ENCODE peak calls at places on chromosomes 4 and X, in nine cellular contexts. E is LNCaP clone FGC, U is left lung, B is fibroblast of lung, F is OCI-LY7, J is mucosa of descending colon, Q is A549, T is DND-41, I is tibial artery. R is an unnamed sample.

GRCh38 chr4:65670331-65671031 is at the start of gene EPHA5:
- DNase-seq in E (peak; percentile 54), U (peak; percentile 46), B (peak; percentile 98), F (no peak), J (no peak), Q (peak; percentile 79), T (peak; percentile 67), I (peak; percentile 69), R (peak; percentile 63)

GRCh38 chrX:66015152-66015827 is 24.6 kb downstream of the VSIG4 start:
- DNase-seq in E (no peak), U (peak; percentile 54), B (no peak), F (peak; percentile 80), J (peak; percentile 51), Q (no peak), T (peak; percentile 69), I (no peak), R (no peak)

GRCh38 chr4:53068755-53069154 is 206.6 kb downstream of the RASL11B start:
- DNase-seq in E (no peak), U (no peak), B (peak; percentile 86), F (no peak), J (no peak), Q (no peak), T (no peak), I (no peak), R (no peak)

GRCh38 chrX:150211988-150212387 is 151.1 kb upstream of the MAMLD1 start:
- DNase-seq in E (no peak), U (no peak), B (peak; percentile 68), F (no peak), J (no peak), Q (no peak), T (no peak), I (no peak), R (no peak)

GRCh38 chr4:42277291-42277690 is 120.0 kb upstream of the SHISA3 start:
- DNase-seq in E (no peak), U (no peak), B (no peak), F (no peak), J (no peak), Q (no peak), T (no peak), I (no peak), R (peak; percentile 12)

GRCh38 chr4:80362578-80363181 is 27.1 kb downstream of the CFAP299 start:
- DNase-seq in E (no peak), U (no peak), B (peak; percentile 25), F (peak; percentile 86), J (no peak), Q (peak; percentile 19), T (peak; percentile 48), I (no peak), R (peak; percentile 22)

GRCh38 chr4:150368667-150369066 is 213.3 kb upstream of the MAB21L2 start:
- DNase-seq in E (peak; percentile 37), U (no peak), B (no peak), F (no peak), J (no peak), Q (no peak), T (no peak), I (no peak), R (no peak)

GRCh38 chr4:182478475-182478874 is 235.3 kb downstream of the TENM3 start:
- DNase-seq in E (no peak), U (no peak), B (peak; percentile 28), F (peak; percentile 65), J (no peak), Q (peak; percentile 13), T (no peak), I (no peak), R (peak; percentile 48)

GRCh38 chr4:1910643-1911042 is 39.5 kb downstream of the NSD2 start:
- DNase-seq in E (peak; percentile 17), U (no peak), B (peak; percentile 41), F (peak; percentile 35), J (no peak), Q (peak; percentile 45), T (peak; percentile 52), I (no peak), R (peak; percentile 73)

GRCh38 chr4:153127773-153128494 is 76.3 kb upstream of the TRIM2 start:
- DNase-seq in E (peak; percentile 43), U (peak; percentile 85), B (peak; percentile 69), F (peak; percentile 84), J (peak; percentile 74), Q (peak; percentile 73), T (peak; percentile 85), I (peak; percentile 87), R (peak; percentile 84)

GRCh38 chrX:48702032-48702431 is 5.5 kb downstream of the SUV39H1 start:
- DNase-seq in E (no peak), U (no peak), B (no peak), F (no peak), J (no peak), Q (no peak), T (no peak), I (no peak), R (no peak)

GRCh38 chr4:71130827-71131603 is 137.6 kb downstream of the DCK start:
- DNase-seq in E (no peak), U (no peak), B (peak; percentile 80), F (no peak), J (no peak), Q (peak; percentile 26), T (no peak), I (no peak), R (peak; percentile 30)

GRCh38 chr4:19838858-19839257 is 412.8 kb upstream of the SLIT2 start:
- DNase-seq in E (no peak), U (no peak), B (no peak), F (no peak), J (no peak), Q (no peak), T (no peak), I (no peak), R (no peak)

GRCh38 chr4:56026596-56026995 is 77.9 kb downstream of the CEP135 start:
- DNase-seq in E (no peak), U (no peak), B (peak; percentile 70), F (no peak), J (no peak), Q (peak; percentile 12), T (no peak), I (no peak), R (peak; percentile 11)

DNA sequence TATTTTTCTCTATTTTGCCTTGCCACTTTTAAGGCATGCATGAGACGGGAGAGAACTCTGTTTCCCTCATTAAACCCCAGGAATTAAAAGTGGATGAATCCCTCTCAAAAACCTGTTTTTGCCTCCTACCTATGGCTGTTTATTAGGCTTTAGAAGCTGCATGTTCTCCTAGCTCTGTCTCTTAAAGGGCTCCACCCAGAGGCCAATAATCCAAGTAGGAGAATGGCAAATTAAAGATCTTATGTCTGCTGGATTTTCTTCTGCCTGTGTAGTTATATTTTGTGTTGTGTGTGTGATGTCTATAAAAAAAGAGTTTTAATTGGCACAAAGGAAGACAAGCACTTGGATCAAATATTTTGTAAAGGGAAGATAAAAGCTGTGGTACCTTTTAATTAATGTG is 32.4 kb downstream of the MAGEC1 start:
- DNase-seq in E (peak; percentile 7), U (no peak), B (no peak), F (no peak), J (no peak), Q (peak; percentile 16), T (no peak), I (no peak), R (peak; percentile 0)
- TF ChIP-seq CTCF in E (peak; percentile 40), U (no peak), B (peak; percentile 40), F (peak; percentile 25), J (no peak), Q (peak; percentile 16), T (no peak), I (no peak), R (no peak)

DNA sequence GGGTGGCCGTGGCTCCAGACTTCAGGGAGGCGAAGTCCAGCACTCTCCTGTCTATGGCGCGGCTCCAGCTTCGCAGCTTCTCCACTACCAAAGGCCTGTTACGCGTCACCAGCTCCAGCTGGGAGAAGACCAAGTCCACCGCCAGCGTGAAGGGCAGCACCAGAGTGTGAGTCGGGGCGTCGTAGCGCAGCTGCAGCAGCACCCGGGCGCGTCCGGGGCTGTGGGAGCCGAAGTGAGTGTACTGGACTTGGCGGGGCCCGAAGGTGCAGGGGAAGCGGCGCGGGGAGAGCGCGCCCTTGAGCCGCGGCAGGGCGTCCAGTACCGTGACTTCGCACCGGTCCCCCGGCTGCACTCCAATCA is 435 bp downstream of the FREM3 start:
- DNase-seq in E (no peak), U (no peak), B (peak; percentile 16), F (no peak), J (peak; percentile 45), Q (no peak), T (peak; percentile 21), I (no peak), R (no peak)
- H3K4me3 ChIP-seq in E (no peak overlapping the region), U (peak overlapping the region; percentile 5), B (no peak overlapping the region), F (no peak overlapping the region), J (no peak overlapping the region), Q (no peak overlapping the region), T (peak overlapping the region; percentile 61), I (peak overlapping the region; percentile 54), R (no peak overlapping the region)

DNA sequence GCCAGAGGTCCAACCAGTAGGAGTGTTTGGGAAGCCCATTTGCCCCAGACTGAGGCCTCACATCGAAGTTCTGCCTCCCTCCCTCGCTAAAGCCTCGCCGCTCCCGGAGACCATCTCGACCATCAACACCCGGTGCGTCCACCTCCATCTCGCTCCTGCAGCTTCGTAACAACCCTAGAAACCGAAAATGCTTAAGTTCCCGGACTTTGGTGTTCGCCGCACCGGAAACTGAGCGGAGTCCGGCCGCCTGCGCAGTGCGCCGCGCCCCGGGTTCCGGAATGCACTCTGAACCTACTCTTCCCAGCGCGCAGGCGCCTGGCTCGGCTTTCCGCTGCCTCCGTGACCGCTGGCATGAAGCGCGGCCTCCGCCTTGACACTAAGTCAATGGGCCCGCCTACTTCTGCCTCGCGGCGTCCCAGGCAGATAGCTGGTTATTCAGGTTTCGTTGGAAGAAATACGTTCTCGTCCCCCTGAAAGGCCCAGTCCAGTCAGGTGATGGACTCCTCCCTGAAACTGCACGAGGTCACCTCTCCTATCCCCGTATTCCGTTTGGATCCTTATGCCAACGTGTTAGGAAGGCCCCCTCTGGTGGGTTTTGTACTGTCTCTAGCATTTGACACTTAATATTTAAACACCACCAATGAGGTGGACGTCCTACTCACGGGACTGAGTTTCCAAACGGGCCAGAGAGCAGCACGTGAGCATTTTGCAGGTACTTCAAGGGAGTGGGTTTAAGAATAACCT is 21.4 kb downstream of the FABP2 start:
- DNase-seq in E (peak; percentile 91), U (peak; percentile 96), B (peak; percentile 90), F (peak; percentile 93), J (peak; percentile 98), Q (peak; percentile 93), T (peak; percentile 91), I (peak; percentile 97), R (peak; percentile 93)
- TF ChIP-seq CTCF in E (peak; percentile 12), U (no peak), B (peak; percentile 23), F (peak; percentile 39), J (peak; percentile 9), Q (peak; percentile 10), T (peak; percentile 20), I (no peak), R (peak; percentile 16)

DNA sequence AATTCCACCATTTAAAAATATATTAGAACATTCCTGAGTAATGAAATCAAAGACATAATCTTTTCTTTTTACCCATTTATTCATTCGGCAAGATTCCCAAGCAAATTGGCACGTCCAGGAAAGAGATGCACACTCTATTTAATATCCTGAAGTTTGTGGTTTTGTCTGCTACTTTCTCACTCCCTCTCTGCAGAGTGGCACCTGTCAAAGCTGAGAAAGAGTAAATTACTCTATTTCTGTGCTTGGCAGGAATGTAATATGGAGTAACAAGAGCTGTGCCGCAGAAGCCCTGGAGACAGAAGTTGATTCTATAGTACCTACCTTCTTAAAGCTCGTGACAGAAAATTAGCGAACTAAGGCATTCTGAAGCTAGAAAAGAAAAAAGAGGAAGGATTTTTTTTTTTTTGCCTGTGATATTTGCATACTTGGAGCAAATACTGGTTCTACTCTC is 5.5 kb downstream of the GSTCD start:
- DNase-seq in E (no peak), U (no peak), B (peak; percentile 41), F (peak; percentile 52), J (no peak), Q (no peak), T (no peak), I (no peak), R (no peak)
- H3K4me3 ChIP-seq in E (peak overlapping the region; percentile 26), U (no peak overlapping the region), B (no peak overlapping the region), F (peak overlapping the region; percentile 36), J (no peak overlapping the region), Q (no peak overlapping the region), T (no peak overlapping the region), I (peak overlapping the region; percentile 2), R (no peak overlapping the region)